ENCODE peak calls at places on chromosomes 16 and 17, in four cellular contexts. U is uterus, P is heart left ventricle, V is A549. H is an unnamed sample.
A peak's percentile ranks its signal among the peaks of the same experiment; 100 is the strongest.

GRCh38 chr17:20266806-20267458 is 200.4 kb downstream of the LGALS9B start:
- DNase-seq in U (no peak), P (no peak), V (no peak), H (no peak)

GRCh38 chr16:19384656-19385055 is 33.0 kb upstream of the TMC5 start:
- DNase-seq in U (no peak), P (no peak), V (peak; percentile 37), H (no peak)

GRCh38 chr17:82275326-82275725 is 1.8 kb upstream of the CSNK1D start:
- DNase-seq in U (no peak), P (no peak), V (no peak), H (no peak)

GRCh38 chr16:72042157-72042660 is 12.1 kb upstream of the HP start:
- DNase-seq in U (no peak), P (no peak), V (no peak), H (no peak)

GRCh38 chr16:75323928-75324327 is 72.5 kb upstream of the BCAR1 start:
- DNase-seq in U (no peak), P (no peak), V (no peak), H (no peak)

GRCh38 chr17:19780846-19781245 is 32.7 kb upstream of the ALDH3A1 start:
- DNase-seq in U (no peak), P (no peak), V (no peak), H (no peak)

GRCh38 chr17:19409509-19409908 is 1.5 kb upstream of the RNF112 start:
- DNase-seq in U (no peak), P (no peak), V (no peak), H (no peak)

GRCh38 chr16:27313422-27314160 is at the start of gene IL4R:
- DNase-seq in U (peak; percentile 74), P (peak; percentile 88), V (peak; percentile 80), H (peak; percentile 88)

GRCh38 chr16:54077412-54077821 is 209.2 kb downstream of the IRX3 start:
- DNase-seq in U (no peak), P (no peak), V (peak; percentile 70), H (no peak)

GRCh38 chr16:46974352-46974751 is 878 bp upstream of the DNAJA2 start:
- DNase-seq in U (no peak), P (no peak), V (peak; percentile 47), H (no peak)
- TF ChIP-seq CTCF in U (no peak), P (no peak), V (no peak), H (no peak)

GRCh38 chr17:40437095-40437732 is 6.0 kb upstream of the IGFBP4 start:
- DNase-seq in U (no peak), P (no peak), V (no peak), H (peak; percentile 63)
- TF ChIP-seq POLR2A in U (no peak), P (no peak), V (no peak), H (no peak)

GRCh38 chr16:57999366-57999970 is 1.0 kb downstream of the ZNF319 start:
- DNase-seq in U (no peak), P (no peak), V (peak; percentile 31), H (no peak)
- TF ChIP-seq CTCF in U (no peak), P (no peak), V (no peak), H (no peak)

GRCh38 chr16:30406911-30407793 is at the start of gene ZNF771:
- DNase-seq in U (peak; percentile 95), P (peak; percentile 94), V (peak; percentile 90), H (peak; percentile 96)

GRCh38 chr16:30407794-30408534 is 558 bp downstream of the ZNF771 start:
- DNase-seq in U (no peak), P (no peak), V (no peak), H (no peak)

GRCh38 chr16:30414159-30414558 is 6.8 kb downstream of the ZNF771 start:
- DNase-seq in U (no peak), P (no peak), V (no peak), H (no peak)

GRCh38 chr16:30413116-30413806 is 5.9 kb downstream of the ZNF771 start:
- DNase-seq in U (no peak), P (no peak), V (no peak), H (no peak)

GRCh38 chr16:30409125-30410060 is 2.0 kb downstream of the ZNF771 start:
- DNase-seq in U (peak; percentile 90), P (peak; percentile 90), V (peak; percentile 89), H (peak; percentile 94)
- TF ChIP-seq POLR2A in U (no peak), P (no peak), V (no peak), H (no peak)

GRCh38 chr17:66451188-66452149 is 149.1 kb downstream of the PRKCA start:
- DNase-seq in U (no peak), P (no peak), V (peak; percentile 62), H (no peak)
- TF ChIP-seq CTCF in U (no peak), P (no peak), V (peak; percentile 52), H (no peak)

DNA sequence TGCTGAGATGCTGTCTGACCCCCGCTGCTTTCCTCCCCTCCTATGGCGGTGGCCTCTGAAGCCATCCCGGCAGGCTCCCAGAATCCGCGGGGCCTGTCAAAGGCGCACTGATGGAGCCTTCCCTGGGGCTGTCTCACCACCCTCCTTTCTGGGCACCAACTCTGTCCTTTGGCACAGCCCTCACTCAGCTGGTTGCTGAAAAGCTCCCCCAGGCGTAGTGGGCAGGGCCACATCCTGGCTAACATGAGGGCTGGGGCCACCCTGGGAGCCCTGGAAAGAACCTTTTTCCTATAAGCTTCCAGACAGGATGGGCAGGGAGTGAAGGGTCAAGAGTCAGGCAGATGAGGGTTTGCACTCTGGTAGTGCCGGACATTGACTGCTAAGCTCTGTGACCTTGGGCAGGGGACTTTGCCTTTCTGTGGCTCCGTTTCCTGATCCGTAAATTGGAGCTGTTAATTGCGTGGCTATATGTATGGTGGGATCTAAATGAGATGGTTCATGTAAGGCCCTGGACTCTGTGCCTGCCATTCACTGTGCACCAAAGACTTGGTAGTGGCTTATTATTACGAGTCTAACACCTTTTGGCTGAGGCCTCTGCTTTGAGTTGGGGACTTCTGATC is 27.6 kb upstream of the LASP1NB start:
- DNase-seq in U (no peak), P (no peak), V (no peak), H (no peak)
- TF ChIP-seq POLR2A in U (no peak), P (no peak), V (no peak), H (no peak)

GRCh38 chr17:1628856-1629646 is 417 bp upstream of the SLC43A2 start:
- DNase-seq in U (peak; percentile 91), P (peak; percentile 94), V (peak; percentile 97), H (peak; percentile 97)
- TF ChIP-seq CTCF in U (peak; percentile 57), P (peak; percentile 33), V (peak; percentile 62), H (no peak)

GRCh38 chr16:23182675-23183485 is at the start of gene SCNN1G:
- DNase-seq in U (peak; percentile 12), P (peak; percentile 31), V (no peak), H (no peak)
- TF ChIP-seq POLR2A in U (no peak), P (no peak), V (no peak), H (no peak)